ENCODE peak calls at places on chromosome 9, in seven cellular contexts. T is RWPE1, N is neural progenitor cell, S is cardiac muscle cell, F is endothelial cell, C is mucosa of descending colon, A is omental fat pad. H is an unnamed sample.
A peak's percentile ranks its signal among the peaks of the same experiment; 100 is the strongest.

GRCh38 chr9:127777368-127777960 is 1.0 kb downstream of the SH2D3C start:
- DNase-seq in T (no peak), N (no peak), S (no peak), F (no peak), C (no peak), A (no peak), H (no peak)

GRCh38 chr9:107976767-107977166 is 487.2 kb upstream of the KLF4 start:
- DNase-seq in T (no peak), N (no peak), S (no peak), F (no peak), C (peak; percentile 83), A (no peak), H (no peak)

GRCh38 chr9:21828853-21829405 is 26.5 kb downstream of the MTAP start:
- DNase-seq in T (peak; percentile 38), N (no peak), S (no peak), F (no peak), C (no peak), A (no peak), H (no peak)

GRCh38 chr9:71302776-71303175 is 181.4 kb upstream of the TRPM3 start:
- DNase-seq in T (no peak), N (no peak), S (no peak), F (no peak), C (no peak), A (no peak), H (no peak)

GRCh38 chr9:5499157-5499556 is 11.2 kb upstream of the PDCD1LG2 start:
- DNase-seq in T (no peak), N (no peak), S (no peak), F (no peak), C (no peak), A (no peak), H (no peak)

GRCh38 chr9:113585555-113585954 is 122.0 kb downstream of the RGS3 start:
- DNase-seq in T (no peak), N (no peak), S (no peak), F (no peak), C (peak; percentile 3), A (no peak), H (no peak)

GRCh38 chr9:16099901-16100300 is 547.1 kb downstream of the CCDC171 start:
- DNase-seq in T (no peak), N (no peak), S (no peak), F (no peak), C (no peak), A (no peak), H (no peak)

GRCh38 chr9:99040254-99040653 is 64.7 kb upstream of the TGFBR1 start:
- DNase-seq in T (no peak), N (peak; percentile 59), S (no peak), F (no peak), C (no peak), A (no peak), H (no peak)

GRCh38 chr9:124377551-124377950 is 37.7 kb downstream of the PSMB7 start:
- DNase-seq in T (no peak), N (no peak), S (no peak), F (no peak), C (no peak), A (no peak), H (no peak)

GRCh38 chr9:7704543-7704942 is 95.0 kb downstream of the DMAC1 start:
- DNase-seq in T (no peak), N (no peak), S (no peak), F (no peak), C (no peak), A (no peak), H (no peak)

GRCh38 chr9:4295160-4295559 is 4.7 kb downstream of the GLIS3 start:
- DNase-seq in T (no peak), N (no peak), S (no peak), F (no peak), C (no peak), A (no peak), H (no peak)

GRCh38 chr9:124839612-124840299 is 13.5 kb upstream of the WDR38 start:
- DNase-seq in T (no peak), N (peak; percentile 52), S (no peak), F (peak; percentile 53), C (no peak), A (no peak), H (no peak)

GRCh38 chr9:124005372-124005771 is 6.2 kb upstream of the LHX2 start:
- DNase-seq in T (no peak), N (peak; percentile 71), S (no peak), F (no peak), C (no peak), A (no peak), H (no peak)

GRCh38 chr9:128358861-128359260 is 12.3 kb upstream of the URM1 start:
- DNase-seq in T (no peak), N (no peak), S (no peak), F (no peak), C (no peak), A (no peak), H (no peak)

GRCh38 chr9:121494192-121494591 is 5.5 kb downstream of the GGTA1 start:
- DNase-seq in T (no peak), N (no peak), S (no peak), F (no peak), C (no peak), A (no peak), H (no peak)

GRCh38 chr9:106307670-106308069 is 555.3 kb upstream of the ZNF462 start:
- DNase-seq in T (peak; percentile 17), N (no peak), S (no peak), F (no peak), C (no peak), A (no peak), H (no peak)

GRCh38 chr9:89498845-89499480 is 1.1 kb upstream of the SEMA4D start:
- DNase-seq in T (no peak), N (no peak), S (no peak), F (no peak), C (no peak), A (no peak), H (no peak)

GRCh38 chr9:72473474-72474241 is 47.8 kb upstream of the TMC1 start:
- DNase-seq in T (no peak), N (no peak), S (no peak), F (no peak), C (no peak), A (no peak), H (no peak)

GRCh38 chr9:77020438-77021264 is 1.2 kb downstream of the FOXB2 start:
- DNase-seq in T (no peak), N (peak; percentile 51), S (no peak), F (peak; percentile 28), C (no peak), A (no peak), H (no peak)

GRCh38 chr9:111955048-111955447 is 58.4 kb downstream of the UGCG start:
- DNase-seq in T (no peak), N (no peak), S (no peak), F (no peak), C (no peak), A (no peak), H (no peak)

GRCh38 chr9:136507992-136508375 is 25.1 kb upstream of the SEC16A start:
- DNase-seq in T (no peak), N (no peak), S (no peak), F (no peak), C (no peak), A (no peak), H (no peak)

GRCh38 chr9:31259824-31260223 is 1124.6 kb upstream of the ACO1 start:
- DNase-seq in T (no peak), N (peak; percentile 32), S (no peak), F (no peak), C (no peak), A (no peak), H (no peak)

GRCh38 chr9:73643379-73644013 is 491.8 kb downstream of the ANXA1 start:
- DNase-seq in T (peak; percentile 79), N (no peak), S (no peak), F (no peak), C (no peak), A (no peak), H (no peak)

GRCh38 chr9:107890921-107891465 is 401.4 kb upstream of the KLF4 start:
- DNase-seq in T (no peak), N (no peak), S (no peak), F (no peak), C (no peak), A (no peak), H (no peak)

GRCh38 chr9:15277400-15278137 is 29.4 kb downstream of the TTC39B start:
- DNase-seq in T (no peak), N (peak; percentile 23), S (no peak), F (no peak), C (no peak), A (no peak), H (no peak)

GRCh38 chr9:5778799-5779198 is 54.1 kb downstream of the ERMP1 start:
- DNase-seq in T (no peak), N (no peak), S (no peak), F (no peak), C (no peak), A (no peak), H (no peak)

GRCh38 chr9:131755541-131756198 is 15.8 kb upstream of the RAPGEF1 start:
- DNase-seq in T (peak; percentile 85), N (peak; percentile 93), S (peak; percentile 91), F (peak; percentile 94), C (peak; percentile 85), A (peak; percentile 87), H (peak; percentile 80)
- TF ChIP-seq CTCF in T (peak; percentile 97), N (peak; percentile 85), S (peak; percentile 90), F (peak; percentile 63), C (peak; percentile 78), A (no peak), H (peak; percentile 61)

GRCh38 chr9:129619787-129620668 is 873 bp downstream of the C9orf50 start:
- DNase-seq in T (no peak), N (peak; percentile 72), S (peak; percentile 69), F (no peak), C (no peak), A (no peak), H (peak; percentile 52)
- TF ChIP-seq CTCF in T (peak; percentile 72), N (peak; percentile 48), S (peak; percentile 33), F (no peak), C (no peak), A (no peak), H (no peak)

GRCh38 chr9:24614070-24614469 is 68.4 kb upstream of the IZUMO3 start:
- DNase-seq in T (peak; percentile 5), N (peak; percentile 57), S (peak; percentile 53), F (peak; percentile 3), C (no peak), A (no peak), H (no peak)
- TF ChIP-seq CTCF in T (no peak), N (peak; percentile 60), S (no peak), F (no peak), C (no peak), A (no peak), H (no peak)

DNA sequence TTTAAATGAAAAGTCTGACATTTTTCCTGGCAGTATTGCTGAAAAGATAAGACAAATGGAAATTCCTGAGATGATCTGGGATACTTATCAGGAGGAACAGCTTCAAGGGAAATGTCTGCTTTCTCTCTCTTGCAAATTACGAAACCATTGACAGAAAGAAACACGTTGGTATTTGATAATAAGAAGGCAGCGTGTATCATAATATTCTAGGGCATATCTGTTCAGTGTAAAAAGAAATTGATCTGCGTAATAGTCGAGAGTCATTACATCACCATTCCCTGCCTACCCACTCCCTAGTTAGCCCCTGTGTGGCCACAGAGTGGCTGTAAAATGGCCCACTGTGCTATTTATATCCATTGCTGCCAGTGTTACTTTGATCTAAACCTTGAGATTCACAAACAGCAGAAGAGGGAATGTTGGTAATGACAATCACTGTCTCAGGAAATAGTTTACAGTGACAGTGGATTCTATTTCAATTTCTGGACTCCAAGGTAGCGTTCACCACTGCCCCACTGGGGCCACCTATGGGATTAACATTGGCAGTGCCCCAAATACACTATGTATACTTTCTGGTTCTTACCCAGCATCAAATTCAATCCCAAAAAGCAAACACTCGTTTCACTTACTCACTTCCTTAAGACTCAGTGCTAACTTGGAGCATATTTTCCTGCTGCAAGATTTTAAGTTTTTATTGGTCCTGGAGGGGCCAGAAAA is 133.4 kb upstream of the GAS1 start:
- DNase-seq in T (no peak), N (no peak), S (peak; percentile 26), F (no peak), C (no peak), A (no peak), H (no peak)
- TF ChIP-seq CTCF in T (no peak), N (peak; percentile 18), S (peak; percentile 48), F (peak; percentile 46), C (no peak), A (no peak), H (peak; percentile 33)